ENCODE peak calls at places on chromosomes 13 and 19, in ten cellular contexts. B is stomach, N is lower leg skin, C is uterus, W is endothelial cell of umbilical vein, L is tibial nerve, T is spleen, H is adrenal gland, S is A549, P is heart left ventricle. D is an unnamed sample.

GRCh38 chr13:74251778-74252519 is 117.7 kb upstream of the KLF12 start:
- DNase-seq in B (no peak), N (no peak), C (no peak), W (no peak), L (no peak), T (no peak), H (no peak), S (no peak), P (peak), D (no peak)

GRCh38 chr19:46579286-46579944 is 21.7 kb upstream of the CALM3 start:
- DNase-seq in B (no peak), N (no peak), C (no peak), W (no peak), L (no peak), T (no peak), H (peak), S (peak), P (no peak), D (no peak)

GRCh38 chr19:2546128-2547032 is 70.5 kb downstream of the GADD45B start:
- DNase-seq in B (peak), N (peak), C (peak), W (peak), L (peak), T (peak), H (peak), S (no peak), P (peak), D (no peak)

GRCh38 chr13:24827799-24828198 is 63.8 kb downstream of the RNF17 start:
- DNase-seq in B (no peak), N (no peak), C (no peak), W (no peak), L (no peak), T (no peak), H (no peak), S (no peak), P (no peak), D (no peak)

GRCh38 chr13:46909037-46909436 is 12.2 kb upstream of the HTR2A start:
- DNase-seq in B (no peak), N (no peak), C (no peak), W (no peak), L (no peak), T (no peak), H (no peak), S (no peak), P (no peak), D (no peak)

GRCh38 chr19:412356-413355 is 3.7 kb upstream of the C2CD4C start:
- DNase-seq in B (no peak), N (no peak), C (no peak), W (no peak), L (no peak), T (peak), H (no peak), S (no peak), P (peak), D (no peak)

GRCh38 chr19:3981736-3982681 is 3.3 kb downstream of the EEF2 start:
- DNase-seq in B (no peak), N (peak), C (no peak), W (no peak), L (no peak), T (peak), H (no peak), S (no peak), P (peak), D (no peak)

GRCh38 chr13:23427342-23428182 is 5.9 kb downstream of the SACS start:
- DNase-seq in B (peak), N (no peak), C (peak), W (peak), L (no peak), T (no peak), H (peak), S (peak), P (peak), D (no peak)

GRCh38 chr13:52003551-52003950 is 7.7 kb downstream of the ATP7B start:
- DNase-seq in B (no peak), N (no peak), C (no peak), W (no peak), L (no peak), T (no peak), H (no peak), S (peak), P (no peak), D (no peak)

GRCh38 chr19:39265321-39265916 is 2.8 kb upstream of the IFNL2 start:
- DNase-seq in B (no peak), N (no peak), C (no peak), W (no peak), L (no peak), T (no peak), H (no peak), S (peak), P (no peak), D (no peak)

GRCh38 chr13:33863390-33863789 is 45.4 kb downstream of the RFC3 start:
- DNase-seq in B (no peak), N (no peak), C (no peak), W (no peak), L (no peak), T (no peak), H (no peak), S (no peak), P (no peak), D (no peak)

GRCh38 chr19:37348060-37348459 is 22.8 kb upstream of the ZNF527 start:
- DNase-seq in B (no peak), N (no peak), C (no peak), W (no peak), L (no peak), T (no peak), H (no peak), S (no peak), P (no peak), D (no peak)

GRCh38 chr13:48093588-48093987 is 1.3 kb downstream of the MED4 start:
- DNase-seq in B (no peak), N (no peak), C (no peak), W (no peak), L (no peak), T (no peak), H (no peak), S (no peak), P (no peak), D (no peak)

GRCh38 chr19:38360839-38361631 is 13.3 kb upstream of the PSMD8 start:
- DNase-seq in B (no peak), N (no peak), C (no peak), W (no peak), L (no peak), T (no peak), H (no peak), S (no peak), P (no peak), D (no peak)

GRCh38 chr19:5048091-5048726 is 79.3 kb downstream of the KDM4B start:
- DNase-seq in B (peak), N (peak), C (peak), W (peak), L (peak), T (peak), H (peak), S (peak), P (peak), D (no peak)

GRCh38 chr13:76885203-76886004 is 801 bp downstream of the KCTD12 start:
- DNase-seq in B (peak), N (peak), C (peak), W (peak), L (peak), T (peak), H (peak), S (peak), P (peak), D (peak)

GRCh38 chr19:29367701-29368306 is 154.9 kb upstream of the UQCRFS1 start:
- DNase-seq in B (no peak), N (no peak), C (no peak), W (no peak), L (no peak), T (no peak), H (no peak), S (no peak), P (no peak), D (no peak)

GRCh38 chr13:99866781-99867180 is 104.8 kb downstream of the ZIC5 start:
- DNase-seq in B (no peak), N (no peak), C (no peak), W (no peak), L (no peak), T (no peak), H (no peak), S (no peak), P (no peak), D (no peak)

GRCh38 chr19:48770223-48770622 is 14.9 kb downstream of the FGF21 start:
- DNase-seq in B (no peak), N (no peak), C (no peak), W (no peak), L (no peak), T (no peak), H (no peak), S (no peak), P (no peak), D (no peak)

GRCh38 chr19:4233282-4233853 is 4.0 kb downstream of the EBI3 start:
- DNase-seq in B (peak), N (no peak), C (no peak), W (no peak), L (peak), T (peak), H (peak), S (peak), P (peak), D (no peak)

GRCh38 chr13:43377149-43377548 is 353.8 kb downstream of the DNAJC15 start:
- DNase-seq in B (no peak), N (no peak), C (peak), W (peak), L (no peak), T (no peak), H (no peak), S (no peak), P (peak), D (no peak)

GRCh38 chr13:113560645-113561416 is 23.7 kb upstream of the TFDP1 start:
- DNase-seq in B (peak), N (no peak), C (peak), W (no peak), L (no peak), T (peak), H (peak), S (no peak), P (no peak), D (no peak)

GRCh38 chr19:47471733-47472457 is at the start of gene SLC8A2:
- DNase-seq in B (peak), N (no peak), C (peak), W (peak), L (no peak), T (no peak), H (peak), S (peak), P (peak), D (no peak)

GRCh38 chr19:16944626-16945363 is 56.0 kb downstream of the F2RL3 start:
- DNase-seq in B (peak), N (no peak), C (no peak), W (no peak), L (no peak), T (no peak), H (no peak), S (no peak), P (peak), D (no peak)

GRCh38 chr13:33017410-33017929 is 1.2 kb downstream of the KL start:
- DNase-seq in B (peak), N (peak), C (peak), W (peak), L (peak), T (no peak), H (peak), S (peak), P (peak), D (no peak)

GRCh38 chr19:13262450-13262849 is 112.2 kb downstream of the IER2 start:
- DNase-seq in B (no peak), N (no peak), C (no peak), W (peak), L (no peak), T (no peak), H (no peak), S (peak), P (no peak), D (no peak)

GRCh38 chr13:25295228-25295627 is 6.2 kb upstream of the NUP58 start:
- DNase-seq in B (no peak), N (no peak), C (no peak), W (no peak), L (no peak), T (no peak), H (no peak), S (peak), P (no peak), D (no peak)

GRCh38 chr13:48235100-48235813 is 2.3 kb downstream of the ITM2B start:
- DNase-seq in B (peak), N (peak), C (no peak), W (peak), L (no peak), T (no peak), H (peak), S (no peak), P (peak), D (no peak)

GRCh38 chr19:21568816-21569496 is 63.6 kb downstream of the ZNF429 start:
- DNase-seq in B (peak), N (peak), C (peak), W (no peak), L (peak), T (no peak), H (peak), S (no peak), P (peak), D (no peak)

GRCh38 chr13:71863249-71863648 is 3.8 kb downstream of the DACH1 start:
- DNase-seq in B (no peak), N (no peak), C (no peak), W (peak), L (no peak), T (no peak), H (no peak), S (no peak), P (no peak), D (no peak)

GRCh38 chr13:65940720-65941119 is 1289.4 kb downstream of the PCDH9 start:
- DNase-seq in B (no peak), N (no peak), C (no peak), W (no peak), L (no peak), T (no peak), H (no peak), S (no peak), P (peak), D (no peak)

GRCh38 chr13:30159446-30159839 is 147.9 kb downstream of the KATNAL1 start:
- DNase-seq in B (no peak), N (no peak), C (no peak), W (no peak), L (no peak), T (no peak), H (no peak), S (no peak), P (no peak), D (no peak)

GRCh38 chr13:68125087-68125480 is 894.9 kb upstream of the PCDH9 start:
- DNase-seq in B (no peak), N (no peak), C (no peak), W (no peak), L (no peak), T (no peak), H (no peak), S (no peak), P (no peak), D (no peak)

GRCh38 chr19:38974599-38975213 is 836 bp downstream of the FBXO17 start:
- DNase-seq in B (no peak), N (peak), C (no peak), W (peak), L (no peak), T (no peak), H (no peak), S (peak), P (no peak), D (no peak)

GRCh38 chr19:6199240-6199983 is 63.9 kb downstream of the ACSBG2 start:
- DNase-seq in B (peak), N (peak), C (peak), W (peak), L (peak), T (peak), H (peak), S (peak), P (peak), D (peak)
- TF ChIP-seq POLR2A in B (no peak), N (no peak), C (peak), W (peak), L (no peak), T (no peak), H (no peak), S (peak), P (no peak), D (no peak)

DNA sequence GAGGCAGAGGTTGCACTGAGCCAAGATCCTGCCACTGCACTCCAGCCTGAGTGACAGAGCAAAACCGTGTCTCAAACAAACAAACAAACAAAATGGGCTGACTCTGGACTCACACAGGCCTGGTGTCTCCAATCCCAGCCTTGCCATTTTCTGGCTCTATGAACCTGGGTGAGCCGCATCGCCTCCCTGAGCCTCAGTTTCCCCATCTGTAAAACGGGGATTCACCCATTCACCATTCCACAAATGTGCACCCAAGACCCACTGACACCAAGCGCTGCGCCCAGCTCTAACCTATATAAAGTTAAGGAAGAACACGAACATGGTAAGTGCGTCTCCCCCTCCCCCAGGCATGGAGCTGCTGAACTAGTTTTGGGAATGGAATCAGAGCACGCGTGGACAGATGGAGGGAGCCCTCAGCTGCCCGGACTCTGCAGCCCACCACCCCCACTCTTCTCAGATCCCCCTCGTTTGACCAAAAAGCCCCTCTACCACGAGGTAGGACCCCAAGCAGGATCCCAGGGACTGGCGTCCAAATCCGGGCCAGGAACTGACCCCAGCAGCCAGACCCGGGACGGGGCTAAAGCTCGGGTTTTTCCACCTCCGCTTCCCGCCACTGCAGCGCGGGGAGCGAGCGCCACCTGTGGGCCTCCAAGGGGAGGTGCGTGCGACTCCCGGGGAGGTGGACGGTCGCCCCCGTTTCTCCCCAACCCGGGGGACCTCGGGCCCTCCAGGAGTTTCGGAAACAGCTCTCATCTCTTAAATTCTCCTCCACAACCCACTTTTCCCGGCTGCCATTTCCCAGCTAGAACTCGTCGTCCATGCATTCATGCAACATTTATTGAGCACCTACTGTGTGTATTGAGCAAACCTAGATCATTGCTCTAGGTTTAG is 33.0 kb upstream of the ADGRE5 start:
- DNase-seq in B (peak), N (no peak), C (peak), W (peak), L (peak), T (peak), H (peak), S (peak), P (peak), D (no peak)
- H3K4me3 ChIP-seq in B (peak), N (no peak), C (peak), W (no peak), L (no peak), T (no peak), H (peak), S (peak), P (peak), D (peak)

GRCh38 chr19:7970716-7971448 is 27.4 kb upstream of the TIMM44 start:
- DNase-seq in B (peak), N (no peak), C (no peak), W (peak), L (peak), T (peak), H (peak), S (peak), P (no peak), D (no peak)
- TF ChIP-seq POLR2A in B (no peak), N (no peak), C (no peak), W (no peak), L (no peak), T (no peak), H (no peak), S (no peak), P (no peak), D (no peak)

GRCh38 chr19:55644842-55645511 is 1.5 kb downstream of the ZNF581 start:
- DNase-seq in B (no peak), N (no peak), C (no peak), W (no peak), L (no peak), T (no peak), H (no peak), S (no peak), P (no peak), D (no peak)

GRCh38 chr19:55643733-55644116 is 276 bp downstream of the ZNF581 start:
- DNase-seq in B (no peak), N (no peak), C (no peak), W (no peak), L (no peak), T (no peak), H (no peak), S (no peak), P (no peak), D (no peak)

GRCh38 chr19:55643003-55643732 is at the start of gene ZNF581:
- DNase-seq in B (peak), N (peak), C (peak), W (peak), L (peak), T (peak), H (peak), S (peak), P (peak), D (no peak)

GRCh38 chr19:55645512-55645881 is 2.0 kb downstream of the ZNF581 start:
- DNase-seq in B (no peak), N (no peak), C (no peak), W (no peak), L (no peak), T (no peak), H (no peak), S (no peak), P (no peak), D (no peak)

GRCh38 chr19:55644191-55644833 is 863 bp downstream of the ZNF581 start:
- DNase-seq in B (no peak), N (no peak), C (no peak), W (no peak), L (no peak), T (no peak), H (no peak), S (no peak), P (no peak), D (no peak)
- H3K4me3 ChIP-seq in B (peak), N (no peak), C (peak), W (peak), L (peak), T (peak), H (peak), S (peak), P (peak), D (peak)

D was measured in esophagus squamous epithelium.